ENCODE peak calls at places on chromosomes 3 and 15, in four cellular contexts. U is neural crest cell, A is GM13977, R is neural progenitor cell. P is an unnamed sample.

GRCh38 chr3:171825222-171825828 is 15.0 kb upstream of the PLD1 start:
- DNase-seq in U (no peak), A (no peak), R (no peak), P (no peak)

GRCh38 chr3:172096881-172097420 is 57.6 kb downstream of the FNDC3B start:
- DNase-seq in U (no peak), A (no peak), R (peak), P (no peak)

GRCh38 chr3:185726254-185726967 is 98.4 kb downstream of the IGF2BP2 start:
- DNase-seq in U (no peak), A (peak), R (no peak), P (peak)

GRCh38 chr3:16467368-16467767 is 46.1 kb downstream of the RFTN1 start:
- DNase-seq in U (no peak), A (peak), R (no peak), P (peak)

GRCh38 chr3:173977747-173978146 is 580.2 kb downstream of the NLGN1 start:
- DNase-seq in U (no peak), A (no peak), R (no peak), P (no peak)

GRCh38 chr15:40354408-40355171 is 3.4 kb upstream of the DISP2 start:
- DNase-seq in U (no peak), A (peak), R (peak), P (no peak)

GRCh38 chr3:144549161-144549560 is 577.5 kb downstream of the DIPK2A start:
- DNase-seq in U (no peak), A (no peak), R (peak), P (no peak)

GRCh38 chr3:147730311-147730710 is 321.1 kb downstream of the ZIC1 start:
- DNase-seq in U (no peak), A (no peak), R (peak), P (no peak)

GRCh38 chr15:33700695-33701303 is 267.5 kb upstream of the CHRM5 start:
- DNase-seq in U (peak), A (peak), R (peak), P (peak)

GRCh38 chr15:97981058-97981457 is 20.6 kb downstream of the ARRDC4 start:
- DNase-seq in U (no peak), A (no peak), R (no peak), P (no peak)

GRCh38 chr3:83435173-83435572 is 1523.6 kb upstream of the CADM2 start:
- DNase-seq in U (no peak), A (no peak), R (peak), P (no peak)

GRCh38 chr3:28726840-28727239 is 378.2 kb upstream of the AZI2 start:
- DNase-seq in U (peak), A (peak), R (peak), P (peak)

GRCh38 chr15:70589221-70589620 is 174.1 kb downstream of the UACA start:
- DNase-seq in U (no peak), A (no peak), R (no peak), P (no peak)

GRCh38 chr3:183435701-183436100 is 7.3 kb upstream of the MCF2L2 start:
- DNase-seq in U (no peak), A (peak), R (no peak), P (peak)

GRCh38 chr15:63597821-63598220 is 634 bp downstream of the FBXL22 start:
- DNase-seq in U (no peak), A (no peak), R (no peak), P (no peak)

GRCh38 chr3:46416134-46417119 is 9.4 kb downstream of the CCRL2 start:
- DNase-seq in U (no peak), A (no peak), R (no peak), P (no peak)

GRCh38 chr3:79019924-79020173 is 747.9 kb downstream of the ROBO1 start:
- DNase-seq in U (no peak), A (no peak), R (no peak), P (no peak)

GRCh38 chr3:79016587-79017380 is 751.0 kb downstream of the ROBO1 start:
- DNase-seq in U (no peak), A (no peak), R (no peak), P (no peak)

GRCh38 chr3:79015854-79016253 is 751.9 kb downstream of the ROBO1 start:
- DNase-seq in U (no peak), A (peak), R (no peak), P (peak)

GRCh38 chr3:79019137-79019923 is 748.5 kb downstream of the ROBO1 start:
- DNase-seq in U (peak), A (peak), R (peak), P (peak)

DNA sequence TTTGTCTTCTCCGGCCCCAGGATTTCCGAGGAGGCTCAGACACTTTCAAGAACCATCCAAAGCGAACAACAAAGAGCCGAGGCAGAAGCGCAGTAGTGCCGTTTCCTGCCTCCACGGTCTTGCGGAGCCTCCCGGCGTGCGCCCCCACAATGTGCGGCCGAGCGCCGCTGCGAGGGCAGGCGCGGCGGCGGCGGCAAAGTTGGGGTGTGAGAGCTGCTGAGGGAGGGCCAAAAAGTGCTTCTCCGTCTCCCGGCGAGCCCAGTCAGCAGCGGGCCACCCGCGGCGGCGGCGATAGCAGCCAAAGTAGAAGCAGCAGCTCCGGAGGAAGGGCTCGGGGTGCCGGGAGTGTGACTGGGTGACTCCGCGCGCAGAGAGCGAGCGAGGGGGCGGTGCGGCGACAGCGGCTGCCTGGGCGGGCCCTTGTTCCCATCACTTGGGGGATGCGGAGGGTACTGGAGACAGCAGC is 749.1 kb downstream of the ROBO1 start:
- DNase-seq in U (peak), A (peak), R (peak), P (peak)
- TF ChIP-seq CTCF in U (no peak), A (peak), R (no peak), P (no peak)

GRCh38 chr15:59461521-59461920 is 23.5 kb downstream of the FAM81A start:
- DNase-seq in U (no peak), A (no peak), R (no peak), P (no peak)

GRCh38 chr15:59453474-59454215 is 15.7 kb downstream of the FAM81A start:
- DNase-seq in U (no peak), A (no peak), R (no peak), P (no peak)

GRCh38 chr15:59456114-59456513 is 18.1 kb downstream of the FAM81A start:
- DNase-seq in U (no peak), A (no peak), R (no peak), P (no peak)

GRCh38 chr15:59457103-59457502 is 19.1 kb downstream of the FAM81A start:
- DNase-seq in U (no peak), A (no peak), R (no peak), P (no peak)
- TF ChIP-seq CTCF in U (no peak), A (no peak), R (no peak), P (no peak)

GRCh38 chr15:92101706-92102434 is 248.4 kb downstream of the SLCO3A1 start:
- DNase-seq in U (no peak), A (no peak), R (no peak), P (no peak)

GRCh38 chr15:92106691-92107090 is 253.2 kb downstream of the SLCO3A1 start:
- DNase-seq in U (no peak), A (no peak), R (no peak), P (no peak)

GRCh38 chr15:92100751-92101150 is 247.2 kb downstream of the SLCO3A1 start:
- DNase-seq in U (no peak), A (no peak), R (no peak), P (no peak)

GRCh38 chr15:92105611-92106010 is 252.1 kb downstream of the SLCO3A1 start:
- DNase-seq in U (no peak), A (no peak), R (no peak), P (no peak)

DNA sequence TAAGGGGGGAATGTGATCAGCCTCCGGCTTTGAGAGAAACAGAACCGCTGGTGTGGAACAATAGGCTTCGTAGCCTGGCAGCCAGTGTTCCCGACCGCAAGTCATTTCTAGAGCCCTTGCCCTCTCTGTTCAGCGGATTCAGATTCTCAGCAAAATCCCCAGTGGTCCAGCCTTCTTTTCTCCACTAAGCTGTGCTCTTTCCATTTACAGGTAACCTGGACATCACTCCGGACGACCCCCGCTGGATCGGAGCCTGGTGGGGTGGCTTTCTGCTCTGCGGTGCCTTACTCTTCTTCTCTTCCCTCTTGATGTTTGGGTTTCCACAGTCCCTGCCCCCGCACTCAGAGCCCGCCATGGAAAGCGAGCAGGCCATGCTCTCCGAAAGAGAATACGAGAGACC is 250.6 kb downstream of the SLCO3A1 start:
- DNase-seq in U (no peak), A (no peak), R (peak), P (no peak)
- TF ChIP-seq CTCF in U (no peak), A (no peak), R (no peak), P (no peak)

GRCh38 chr3:136105044-136105443 is 91.1 kb downstream of the MSL2 start:
- DNase-seq in U (no peak), A (no peak), R (no peak), P (no peak)
- TF ChIP-seq CTCF in U (no peak), A (no peak), R (no peak), P (no peak)

DNA sequence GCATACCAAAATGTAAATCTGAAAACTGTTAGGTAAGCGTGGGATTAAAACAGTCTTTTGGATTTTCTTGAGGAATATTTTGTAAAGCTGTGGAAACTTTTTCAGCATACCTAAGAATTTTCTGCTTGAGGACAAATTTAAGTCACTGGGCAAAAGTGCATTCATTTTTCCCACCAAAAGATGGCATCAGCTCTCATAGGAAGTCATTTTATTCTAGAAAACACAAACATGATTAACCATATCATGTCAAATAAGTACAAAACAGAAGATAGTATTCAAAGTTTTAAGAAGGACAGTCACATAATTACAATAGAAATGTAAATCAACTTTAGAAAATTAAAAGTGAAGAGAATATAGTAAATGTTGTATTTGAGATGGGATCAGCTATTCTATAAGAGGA is 63.5 kb downstream of the SLC49A4 start:
- DNase-seq in U (no peak), A (no peak), R (no peak), P (no peak)
- TF ChIP-seq CTCF in U (peak), A (peak), R (peak), P (no peak)

P was measured in GM20000.